ENCODE peak calls at places on chromosomes 3 and 15, in seven cellular contexts. A, S, I, Z, M, J and N are unnamed samples. For H3K4me1, the result is how much of the 10 kb centered on the place peaks cover.

GRCh38 chr3:99645277-99646106 is 7.1 kb downstream of the COL8A1 start:
- DNase-seq in A (no peak), S (no peak), I (peak), Z (peak), M (no peak), J (no peak), N (no peak)

GRCh38 chr3:143832433-143832832 is 15.8 kb downstream of the SLC9A9 start:
- DNase-seq in A (no peak), S (no peak), I (no peak), Z (no peak), M (no peak), J (no peak), N (no peak)

GRCh38 chr3:139774570-139775302 is 97.0 kb upstream of the NMNAT3 start:
- DNase-seq in A (no peak), S (no peak), I (peak), Z (no peak), M (no peak), J (no peak), N (peak)

GRCh38 chr15:93382196-93382820 is 293.3 kb upstream of the RGMA start:
- DNase-seq in A (no peak), S (no peak), I (no peak), Z (no peak), M (no peak), J (no peak), N (no peak)

GRCh38 chr3:61875073-61875472 is 313.7 kb downstream of the PTPRG start:
- DNase-seq in A (no peak), S (no peak), I (no peak), Z (no peak), M (no peak), J (no peak), N (no peak)

GRCh38 chr3:61589856-61590255 is 28.5 kb downstream of the PTPRG start:
- DNase-seq in A (no peak), S (no peak), I (no peak), Z (no peak), M (no peak), J (no peak), N (no peak)

GRCh38 chr3:79767194-79767952 is 425 bp downstream of the ROBO1 start:
- DNase-seq in A (no peak), S (no peak), I (peak), Z (peak), M (no peak), J (no peak), N (no peak)

GRCh38 chr3:101156787-101157345 is 163.5 kb downstream of the IMPG2 start:
- DNase-seq in A (no peak), S (no peak), I (no peak), Z (no peak), M (no peak), J (no peak), N (no peak)

GRCh38 chr3:129039271-129040038 is 21.1 kb upstream of the GP9 start:
- DNase-seq in A (no peak), S (no peak), I (no peak), Z (no peak), M (no peak), J (no peak), N (no peak)

GRCh38 chr15:50854594-50855490 is 53.6 kb upstream of the AP4E1 start:
- DNase-seq in A (no peak), S (no peak), I (no peak), Z (no peak), M (no peak), J (no peak), N (no peak)

GRCh38 chr3:44795197-44795596 is 33.6 kb downstream of the KIF15 start:
- DNase-seq in A (no peak), S (no peak), I (peak), Z (no peak), M (no peak), J (no peak), N (no peak)

GRCh38 chr3:176579741-176580185 is 617.5 kb downstream of the TBL1XR1 start:
- DNase-seq in A (no peak), S (no peak), I (no peak), Z (no peak), M (no peak), J (no peak), N (no peak)

GRCh38 chr3:30779686-30780287 is 114.7 kb downstream of the GADL1 start:
- DNase-seq in A (no peak), S (no peak), I (peak), Z (peak), M (no peak), J (no peak), N (no peak)

GRCh38 chr3:195446359-195446758 is 3.5 kb upstream of the ACAP2 start:
- DNase-seq in A (no peak), S (no peak), I (no peak), Z (no peak), M (no peak), J (no peak), N (no peak)

GRCh38 chr3:121998030-121998580 is 23.9 kb downstream of the ILDR1 start:
- DNase-seq in A (no peak), S (no peak), I (no peak), Z (no peak), M (peak), J (no peak), N (no peak)

GRCh38 chr3:152235709-152236298 is 32.9 kb upstream of the MBNL1 start:
- DNase-seq in A (no peak), S (no peak), I (no peak), Z (no peak), M (no peak), J (no peak), N (no peak)

GRCh38 chr15:93881310-93881709 is 350.1 kb upstream of the MCTP2 start:
- DNase-seq in A (no peak), S (no peak), I (no peak), Z (no peak), M (no peak), J (no peak), N (no peak)

GRCh38 chr3:10758304-10759037 is 57.6 kb upstream of the SLC6A11 start:
- DNase-seq in A (no peak), S (peak), I (peak), Z (peak), M (peak), J (no peak), N (peak)

GRCh38 chr15:46091860-46092450 is 457.1 kb downstream of the SQOR start:
- DNase-seq in A (no peak), S (no peak), I (peak), Z (peak), M (no peak), J (no peak), N (peak)

GRCh38 chr3:32684029-32684799 is 774 bp upstream of the CNOT10 start:
- DNase-seq in A (no peak), S (no peak), I (no peak), Z (no peak), M (no peak), J (no peak), N (no peak)

GRCh38 chr15:76162050-76162425 is 102.3 kb downstream of the TMEM266 start:
- DNase-seq in A (no peak), S (no peak), I (peak), Z (no peak), M (no peak), J (no peak), N (no peak)

GRCh38 chr3:139640456-139640855 is 37.3 kb downstream of the NMNAT3 start:
- DNase-seq in A (no peak), S (no peak), I (no peak), Z (no peak), M (no peak), J (no peak), N (no peak)

GRCh38 chr3:185253645-185254410 is at the start of gene EHHADH:
- DNase-seq in A (peak), S (peak), I (peak), Z (peak), M (peak), J (peak), N (peak)

GRCh38 chr3:40104441-40104840 is 205.1 kb upstream of the EIF1B start:
- DNase-seq in A (no peak), S (no peak), I (no peak), Z (no peak), M (no peak), J (no peak), N (no peak)

DNA sequence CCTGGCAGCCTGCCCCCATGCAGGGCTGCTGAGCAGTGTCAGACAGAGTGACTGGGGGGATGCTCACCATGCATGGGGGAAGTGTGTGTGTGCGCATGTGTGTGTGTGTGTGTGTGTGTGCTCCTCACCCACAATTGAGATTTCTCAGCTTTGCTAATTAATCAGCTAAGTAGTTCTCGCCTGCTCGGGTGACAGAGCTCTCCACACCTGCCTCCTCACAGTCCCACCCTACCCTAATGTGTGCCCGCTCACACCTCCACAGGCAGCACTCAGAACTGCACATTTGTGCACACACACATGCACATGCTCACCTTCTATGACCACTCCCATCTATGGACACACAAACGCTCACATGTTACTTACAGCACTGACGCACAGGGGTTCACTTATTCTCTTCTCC is 37.3 kb downstream of the CACNA2D2 start:
- DNase-seq in A (no peak), S (no peak), I (no peak), Z (no peak), M (no peak), J (no peak), N (no peak)
- TF ChIP-seq CTCF in A (no peak), S (no peak), I (peak), Z (no peak), M (no peak), J (no peak), N (no peak)

DNA sequence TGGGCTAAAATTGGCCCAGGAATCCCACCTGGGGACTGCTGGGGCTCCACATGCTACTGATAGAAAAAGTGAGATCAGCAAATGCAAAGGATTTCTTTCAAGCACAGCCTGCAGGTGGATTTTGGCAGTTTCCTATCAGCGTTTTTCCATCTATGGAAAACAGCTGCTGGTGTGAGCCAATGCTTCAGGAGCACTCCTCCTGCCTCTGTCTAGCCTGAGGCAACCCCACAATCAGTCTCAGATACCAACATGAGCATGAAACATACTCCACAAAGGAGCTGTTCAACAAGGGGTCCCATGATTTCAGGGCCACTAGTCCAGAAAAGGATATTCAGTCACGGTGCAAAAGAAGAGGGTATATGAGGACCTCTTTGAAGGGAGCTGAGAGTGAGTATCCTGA is 311.5 kb upstream of the THBS1 start:
- DNase-seq in A (no peak), S (no peak), I (no peak), Z (no peak), M (no peak), J (no peak), N (no peak)
- H3K4me1 ChIP-seq in A (under half), S (under half), I (under half), Z (under half), M (under half), J (under half), N (under half)

DNA sequence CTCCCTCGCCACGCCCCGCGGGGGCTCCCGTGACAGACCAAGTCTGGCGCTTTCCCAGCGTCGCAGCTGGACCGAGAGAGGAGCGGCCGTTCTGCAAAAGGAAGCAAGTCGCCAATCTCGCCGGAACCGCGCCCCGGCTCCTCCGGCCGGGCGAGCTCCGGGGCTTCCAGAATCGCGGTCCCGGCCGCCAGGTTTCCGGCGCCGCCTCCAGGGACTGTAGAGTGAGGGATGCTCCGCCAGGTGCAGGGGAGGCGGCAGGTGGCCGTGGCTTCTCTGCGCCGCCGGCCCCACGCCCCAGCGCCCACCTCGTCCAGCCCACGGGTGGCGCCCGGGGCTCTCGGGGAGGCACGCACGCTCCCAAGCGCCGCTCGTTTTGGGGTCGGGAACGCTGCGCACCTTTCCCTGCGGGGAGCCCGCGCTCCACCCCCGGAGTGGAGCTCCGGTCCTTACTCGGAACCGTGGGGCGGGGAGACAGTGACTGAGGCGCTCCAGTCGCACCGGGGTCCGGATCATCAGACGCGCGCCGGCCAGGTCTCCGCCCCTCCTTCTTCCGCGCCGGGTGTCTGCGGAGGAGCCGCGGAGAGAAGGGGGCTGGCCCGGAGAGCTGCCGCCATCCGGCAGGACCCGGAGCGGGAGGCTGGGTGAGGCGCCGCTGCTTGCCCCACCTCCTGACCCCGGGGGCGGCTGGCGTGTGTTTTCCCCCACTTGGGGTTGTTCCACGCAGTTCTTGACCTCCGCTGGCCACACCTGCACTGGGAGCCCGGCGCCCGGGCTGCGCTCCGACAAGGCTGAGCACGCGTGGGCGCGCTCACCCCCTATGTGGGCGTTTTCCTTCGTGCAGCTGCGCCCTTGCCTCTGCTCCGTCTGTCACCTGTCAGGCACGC is at the start of gene MCF2L2:
- DNase-seq in A (peak), S (peak), I (peak), Z (peak), M (peak), J (peak), N (peak)
- H3K27ac ChIP-seq in A (peak), S (peak), I (no peak), Z (peak), M (no peak), J (peak), N (no peak)

GRCh38 chr15:31265090-31265870 is 61.4 kb upstream of the KLF13 start:
- DNase-seq in A (peak), S (no peak), I (peak), Z (peak), M (peak), J (no peak), N (no peak)

GRCh38 chr15:31264534-31265089 is 62.0 kb upstream of the KLF13 start:
- DNase-seq in A (no peak), S (no peak), I (no peak), Z (peak), M (peak), J (no peak), N (no peak)

GRCh38 chr15:31262143-31262530 is 64.5 kb upstream of the KLF13 start:
- DNase-seq in A (peak), S (peak), I (peak), Z (no peak), M (peak), J (no peak), N (no peak)

GRCh38 chr15:31262901-31263671 is 63.5 kb upstream of the KLF13 start:
- DNase-seq in A (peak), S (no peak), I (no peak), Z (peak), M (peak), J (no peak), N (no peak)

DNA sequence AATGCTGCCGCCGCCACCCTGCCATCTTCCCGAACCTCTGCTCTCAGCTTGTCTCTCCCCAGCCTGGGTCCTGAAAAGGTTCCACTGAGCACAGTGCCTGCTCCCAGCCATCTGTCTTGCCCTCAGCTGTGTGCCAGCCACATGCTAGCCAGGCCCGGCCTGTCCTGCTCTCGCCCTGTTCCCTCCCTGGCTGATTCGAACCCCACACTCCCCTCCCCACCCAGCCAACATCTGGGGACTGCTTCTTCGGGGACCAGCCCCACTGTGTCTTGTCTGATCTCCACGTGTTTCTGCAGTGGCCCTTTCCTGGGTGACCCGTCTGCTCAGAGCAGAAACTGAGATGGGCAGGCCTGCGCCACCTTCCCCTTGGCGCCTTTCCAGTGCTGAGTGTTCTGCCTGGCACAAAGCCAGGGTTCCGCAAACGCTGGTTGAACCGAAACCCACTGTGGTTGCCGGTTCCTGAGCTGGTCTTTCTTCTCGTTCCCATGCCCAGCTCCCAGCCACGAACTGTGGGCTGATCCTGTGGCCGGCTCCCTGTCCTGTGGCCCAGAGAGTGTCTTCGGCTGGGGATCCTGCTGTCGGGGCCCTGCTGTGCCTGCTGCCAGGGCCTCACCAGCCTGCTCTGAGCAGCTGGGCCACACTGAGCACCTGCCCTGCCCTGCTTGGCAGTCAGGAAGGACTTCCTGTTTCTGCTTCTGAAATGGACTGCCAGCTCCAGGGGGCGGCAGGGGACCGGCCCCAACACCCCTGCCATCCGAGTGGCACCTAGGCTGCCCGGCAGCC is 62.7 kb upstream of the KLF13 start:
- DNase-seq in A (peak), S (peak), I (peak), Z (peak), M (peak), J (no peak), N (peak)
- TF ChIP-seq CTCF in A (peak), S (no peak), I (no peak), Z (no peak), M (no peak), J (no peak), N (no peak)

DNA sequence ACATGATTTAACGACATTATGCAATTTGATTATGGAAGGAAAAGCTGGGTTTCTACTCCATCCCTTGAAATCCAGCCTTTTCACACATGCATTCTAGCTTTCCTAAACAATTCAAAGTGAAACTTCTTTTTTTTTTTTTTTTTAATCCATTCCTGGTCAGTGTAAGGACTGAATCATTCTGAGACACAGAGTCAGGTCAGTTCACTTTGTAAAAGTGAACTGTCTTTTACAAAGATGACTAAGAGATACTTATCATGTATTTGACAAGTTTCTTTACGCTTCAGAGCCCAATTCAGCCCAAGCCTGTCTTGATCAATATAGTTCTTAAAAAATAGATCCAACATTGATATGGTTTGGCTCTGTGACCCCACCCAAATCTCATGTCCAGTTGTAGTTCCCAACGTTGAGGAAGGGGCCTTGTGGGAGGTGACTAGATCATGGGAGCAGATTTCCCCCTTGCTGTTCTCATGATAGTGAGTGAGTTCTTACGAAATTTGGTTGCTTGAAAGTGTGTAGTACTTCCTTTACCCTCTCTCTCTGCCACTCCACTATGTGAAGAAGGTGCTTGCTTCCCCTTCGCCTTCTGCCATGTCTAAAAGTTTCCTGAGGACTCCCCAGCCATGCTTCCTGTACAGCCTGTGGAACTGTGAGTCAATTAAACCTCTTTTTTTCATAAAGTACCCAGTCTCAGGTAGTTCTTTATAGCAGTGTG is 345.6 kb upstream of the THBS1 start:
- DNase-seq in A (no peak), S (no peak), I (no peak), Z (no peak), M (no peak), J (no peak), N (no peak)
- H3K4me1 ChIP-seq in A (under half), S (under half), I (under half), Z (under half), M (under half), J (under half), N (under half)

GRCh38 chr15:77538793-77539487 is 93.8 kb downstream of the LINGO1 start:
- DNase-seq in A (peak), S (no peak), I (no peak), Z (no peak), M (peak), J (no peak), N (no peak)

GRCh38 chr15:77533986-77534385 is 98.7 kb downstream of the LINGO1 start:
- DNase-seq in A (peak), S (no peak), I (no peak), Z (no peak), M (peak), J (no peak), N (no peak)

GRCh38 chr15:77538011-77538410 is 94.7 kb downstream of the LINGO1 start:
- DNase-seq in A (peak), S (no peak), I (no peak), Z (no peak), M (peak), J (peak), N (peak)

GRCh38 chr15:77535845-77536244 is 96.9 kb downstream of the LINGO1 start:
- DNase-seq in A (peak), S (no peak), I (no peak), Z (no peak), M (peak), J (no peak), N (no peak)

GRCh38 chr15:77537006-77537405 is 95.7 kb downstream of the LINGO1 start:
- DNase-seq in A (peak), S (no peak), I (no peak), Z (no peak), M (peak), J (no peak), N (no peak)
- H3K27ac ChIP-seq in A (no peak), S (no peak), I (no peak), Z (no peak), M (no peak), J (peak), N (no peak)

DNA sequence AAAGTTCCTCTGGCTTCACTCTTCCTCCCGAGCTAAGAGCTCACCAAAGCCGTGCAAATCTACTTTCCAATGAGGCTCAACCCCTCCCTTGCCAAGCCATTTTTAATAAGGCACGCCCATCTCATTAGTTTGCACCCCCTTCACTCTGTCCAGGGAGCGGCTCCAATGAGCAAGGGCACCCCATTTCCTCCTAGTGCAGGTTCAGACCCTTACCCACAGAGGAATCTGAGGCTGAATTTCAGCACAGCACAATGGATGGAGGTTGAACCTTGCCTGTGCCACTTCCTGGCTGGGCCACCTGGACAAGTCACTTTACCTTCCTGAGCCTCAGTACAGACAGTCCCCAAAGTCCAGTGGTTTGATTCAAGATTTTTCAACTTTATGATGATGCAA is 25.4 kb downstream of the XPC start:
- DNase-seq in A (no peak), S (no peak), I (no peak), Z (no peak), M (no peak), J (no peak), N (no peak)
- TF ChIP-seq CTCF in A (no peak), S (no peak), I (no peak), Z (no peak), M (no peak), J (no peak), N (no peak)

GRCh38 chr3:113812854-113813253 is 25.7 kb upstream of the GRAMD1C start:
- DNase-seq in A (no peak), S (no peak), I (no peak), Z (no peak), M (no peak), J (no peak), N (no peak)
- H3K4me1 ChIP-seq in A (under half), S (under half), I (under half), Z (under half), M (under half), J (under half), N (under half)